ENCODE peak calls at places on chromosomes 1 and 21, in six cellular contexts. D, Z, H, Q, L and X are unnamed samples.

GRCh38 chr1:234743866-234744581 is 134.0 kb upstream of the IRF2BP2 start:
- DNase-seq in Z (no peak), Q (peak; percentile 97), L (no peak), D (no peak), H (no peak), X (peak; percentile 99)

GRCh38 chr1:156549390-156549789 is 23.0 kb downstream of the IQGAP3 start:
- DNase-seq in Q (no peak), D (no peak), H (no peak), L (peak; percentile 37), Z (no peak), X (no peak)

GRCh38 chr1:245091818-245092637 is 62.8 kb upstream of the KIF26B start:
- DNase-seq in D (no peak), L (no peak), Z (no peak), H (peak; percentile 90), Q (peak; percentile 99), X (peak; percentile 99)

GRCh38 chr1:182802006-182802798 is 12.6 kb downstream of the NPL start:
- DNase-seq in H (no peak), D (no peak), Q (no peak), L (no peak), Z (no peak), X (no peak)

GRCh38 chr1:94670273-94670672 is 128.7 kb upstream of the F3 start:
- DNase-seq in Z (no peak), D (no peak), L (no peak), Q (no peak), H (no peak), X (no peak)

GRCh38 chr1:4328402-4329071 is 325.9 kb upstream of the AJAP1 start:
- DNase-seq in D (no peak), H (no peak), Q (no peak), L (no peak), Z (no peak), X (no peak)

GRCh38 chr21:32726742-32727477 is 903 bp downstream of the SYNJ1 start:
- DNase-seq in Z (peak; percentile 41), L (peak; percentile 49), Q (peak; percentile 49), H (peak; percentile 16), D (peak; percentile 15), X (peak; percentile 63)

GRCh38 chr1:61839702-61840101 is 97.4 kb downstream of the PATJ start:
- DNase-seq in L (no peak), Q (peak; percentile 28), H (no peak), Z (no peak), D (no peak), X (peak; percentile 71)

GRCh38 chr1:160942926-160943325 is 11.7 kb downstream of the ITLN2 start:
- DNase-seq in H (peak; percentile 18), Z (no peak), L (no peak), D (no peak), Q (peak; percentile 34), X (peak; percentile 28)

GRCh38 chr1:7784492-7785071 is 491 bp downstream of the PER3 start:
- DNase-seq in Q (peak; percentile 7), Z (no peak), H (no peak), L (no peak), D (no peak), X (no peak)

GRCh38 chr1:180309338-180309737 is 79.3 kb downstream of the LHX4 start:
- DNase-seq in H (peak; percentile 16), Z (no peak), D (no peak), L (no peak), Q (no peak), X (no peak)

GRCh38 chr1:225817611-225818061 is 7.7 kb downstream of the EPHX1 start:
- DNase-seq in D (no peak), Q (peak; percentile 84), L (no peak), Z (no peak), H (peak; percentile 96), X (peak; percentile 73)

GRCh38 chr1:59552001-59552400 is 255.1 kb downstream of the FGGY start:
- DNase-seq in L (no peak), Z (no peak), D (no peak), H (no peak), Q (no peak), X (no peak)

GRCh38 chr1:115313173-115313572 is 24.9 kb downstream of the NGF start:
- DNase-seq in Q (no peak), L (no peak), D (no peak), H (no peak), Z (no peak), X (no peak)

GRCh38 chr21:38042246-38042645 is 126.0 kb upstream of the KCNJ6 start:
- DNase-seq in L (no peak), Q (no peak), Z (no peak), H (no peak), D (no peak), X (no peak)

GRCh38 chr1:174676856-174677255 is 229.1 kb downstream of the GPR52 start:
- DNase-seq in D (no peak), Z (no peak), Q (no peak), L (no peak), H (no peak), X (no peak)

GRCh38 chr1:34378968-34379729 is 202.4 kb downstream of the C1orf94 start:
- DNase-seq in D (no peak), H (no peak), Q (no peak), Z (no peak), L (no peak), X (no peak)

GRCh38 chr1:8875216-8875861 is 3.1 kb downstream of the ENO1 start:
- DNase-seq in D (no peak), Z (no peak), L (no peak), Q (peak; percentile 67), H (no peak), X (peak; percentile 44)

GRCh38 chr1:239858058-239858457 is 233.6 kb upstream of the FMN2 start:
- DNase-seq in H (peak; percentile 22), D (no peak), L (no peak), Q (no peak), Z (no peak), X (no peak)

GRCh38 chr1:12481928-12482327 is 136.1 kb downstream of the DHRS3 start:
- DNase-seq in D (no peak), Z (no peak), Q (no peak), L (no peak), H (no peak), X (no peak)

GRCh38 chr1:46616277-46617107 is at the start of gene MOB3C:
- DNase-seq in Z (peak; percentile 31), D (peak; percentile 83), H (peak; percentile 63), Q (peak; percentile 83), L (peak; percentile 69), X (peak; percentile 79)

GRCh38 chr1:8562881-8563865 is 245.3 kb downstream of the SLC45A1 start:
- DNase-seq in L (no peak), Q (peak; percentile 32), D (no peak), Z (no peak), H (no peak), X (peak; percentile 21)

GRCh38 chr1:214857716-214858115 is 224.8 kb upstream of the KCNK2 start:
- DNase-seq in D (no peak), Q (no peak), Z (no peak), H (peak; percentile 66), L (no peak), X (no peak)